ENCODE peak calls at places on chromosomes 3 and 15, in eight cellular contexts. One of them, this sample, is unnamed.
A peak's percentile ranks its signal among the peaks of the same experiment; 100 is the strongest.

GRCh38 chr3:133573629-133574194 is at the start of gene CDV3:
- DNase-seq in PC-3: no peak
- DNase-seq in GM23248: no peak
- DNase-seq in HCT116: no peak
- DNase-seq in Karpas-422: no peak
- DNase-seq in SK-N-SH: peak; percentile 82
- DNase-seq in OCI-LY7: peak; percentile 88
- DNase-seq in MM.1S: no peak
- DNase-seq in this sample: no peak

GRCh38 chr3:64375737-64376136 is 150.5 kb upstream of the PRICKLE2 start:
- DNase-seq in PC-3: no peak
- DNase-seq in GM23248: no peak
- DNase-seq in HCT116: no peak
- DNase-seq in Karpas-422: no peak
- DNase-seq in SK-N-SH: no peak
- DNase-seq in OCI-LY7: no peak
- DNase-seq in MM.1S: no peak
- DNase-seq in this sample: no peak

GRCh38 chr15:81852826-81853225 is 193.0 kb downstream of the MEX3B start:
- DNase-seq in PC-3: no peak
- DNase-seq in GM23248: peak; percentile 4
- DNase-seq in HCT116: no peak
- DNase-seq in Karpas-422: no peak
- DNase-seq in SK-N-SH: no peak
- DNase-seq in OCI-LY7: no peak
- DNase-seq in MM.1S: no peak
- DNase-seq in this sample: no peak

GRCh38 chr15:67089218-67090193 is 24.1 kb downstream of the SMAD3 start:
- DNase-seq in PC-3: peak; percentile 71
- DNase-seq in GM23248: peak; percentile 76
- DNase-seq in HCT116: no peak
- DNase-seq in Karpas-422: no peak
- DNase-seq in SK-N-SH: no peak
- DNase-seq in OCI-LY7: no peak
- DNase-seq in MM.1S: no peak
- DNase-seq in this sample: peak; percentile 67

GRCh38 chr15:28873585-28874139 is 12.1 kb upstream of the APBA2 start:
- DNase-seq in PC-3: no peak
- DNase-seq in GM23248: no peak
- DNase-seq in HCT116: no peak
- DNase-seq in Karpas-422: no peak
- DNase-seq in SK-N-SH: peak; percentile 51
- DNase-seq in OCI-LY7: no peak
- DNase-seq in MM.1S: no peak
- DNase-seq in this sample: no peak

GRCh38 chr3:96700322-96701315 is 113.8 kb upstream of the EPHA6 start:
- DNase-seq in PC-3: peak; percentile 31
- DNase-seq in GM23248: no peak
- DNase-seq in HCT116: no peak
- DNase-seq in Karpas-422: no peak
- DNase-seq in SK-N-SH: no peak
- DNase-seq in OCI-LY7: no peak
- DNase-seq in MM.1S: peak; percentile 53
- DNase-seq in this sample: no peak

GRCh38 chr3:156382458-156383346 is 172.2 kb downstream of the SSR3 start:
- DNase-seq in PC-3: peak; percentile 76
- DNase-seq in GM23248: peak; percentile 51
- DNase-seq in HCT116: peak; percentile 23
- DNase-seq in Karpas-422: peak; percentile 78
- DNase-seq in SK-N-SH: no peak
- DNase-seq in OCI-LY7: peak; percentile 26
- DNase-seq in MM.1S: peak; percentile 73
- DNase-seq in this sample: no peak

GRCh38 chr15:33584797-33585196 is 274.0 kb downstream of the RYR3 start:
- DNase-seq in PC-3: peak; percentile 69
- DNase-seq in GM23248: peak; percentile 83
- DNase-seq in HCT116: no peak
- DNase-seq in Karpas-422: no peak
- DNase-seq in SK-N-SH: no peak
- DNase-seq in OCI-LY7: no peak
- DNase-seq in MM.1S: no peak
- DNase-seq in this sample: peak; percentile 50

GRCh38 chr15:88342666-88343065 is 86.1 kb upstream of the NTRK3 start:
- DNase-seq in PC-3: no peak
- DNase-seq in GM23248: peak; percentile 78
- DNase-seq in HCT116: no peak
- DNase-seq in Karpas-422: no peak
- DNase-seq in SK-N-SH: no peak
- DNase-seq in OCI-LY7: no peak
- DNase-seq in MM.1S: no peak
- DNase-seq in this sample: no peak

GRCh38 chr3:115401891-115402501 is 221.3 kb upstream of the GAP43 start:
- DNase-seq in PC-3: peak; percentile 27
- DNase-seq in GM23248: peak; percentile 80
- DNase-seq in HCT116: no peak
- DNase-seq in Karpas-422: no peak
- DNase-seq in SK-N-SH: no peak
- DNase-seq in OCI-LY7: no peak
- DNase-seq in MM.1S: no peak
- DNase-seq in this sample: no peak

GRCh38 chr3:119990888-119991287 is 103.4 kb downstream of the GSK3B start:
- DNase-seq in PC-3: peak; percentile 37
- DNase-seq in GM23248: peak; percentile 54
- DNase-seq in HCT116: no peak
- DNase-seq in Karpas-422: no peak
- DNase-seq in SK-N-SH: no peak
- DNase-seq in OCI-LY7: no peak
- DNase-seq in MM.1S: no peak
- DNase-seq in this sample: no peak

GRCh38 chr3:140816804-140817203 is 124.8 kb upstream of the SLC25A36 start:
- DNase-seq in PC-3: no peak
- DNase-seq in GM23248: no peak
- DNase-seq in HCT116: no peak
- DNase-seq in Karpas-422: no peak
- DNase-seq in SK-N-SH: no peak
- DNase-seq in OCI-LY7: no peak
- DNase-seq in MM.1S: no peak
- DNase-seq in this sample: no peak

GRCh38 chr15:71329041-71329440 is 213.8 kb downstream of the THSD4 start:
- DNase-seq in PC-3: no peak
- DNase-seq in GM23248: no peak
- DNase-seq in HCT116: no peak
- DNase-seq in Karpas-422: no peak
- DNase-seq in SK-N-SH: no peak
- DNase-seq in OCI-LY7: no peak
- DNase-seq in MM.1S: no peak
- DNase-seq in this sample: no peak

GRCh38 chr15:19973718-19974117 is 567.9 kb downstream of the GOLGA6L6 start:
- DNase-seq in PC-3: no peak
- DNase-seq in GM23248: no peak
- DNase-seq in HCT116: no peak
- DNase-seq in Karpas-422: no peak
- DNase-seq in SK-N-SH: peak; percentile 21
- DNase-seq in OCI-LY7: no peak
- DNase-seq in MM.1S: peak; percentile 21
- DNase-seq in this sample: peak; percentile 38

GRCh38 chr15:81304226-81304625 is 19.7 kb downstream of the STARD5 start:
- DNase-seq in PC-3: no peak
- DNase-seq in GM23248: peak; percentile 27
- DNase-seq in HCT116: no peak
- DNase-seq in Karpas-422: no peak
- DNase-seq in SK-N-SH: no peak
- DNase-seq in OCI-LY7: no peak
- DNase-seq in MM.1S: no peak
- DNase-seq in this sample: no peak

GRCh38 chr3:11784962-11785361 is 61.7 kb downstream of the TAMM41 start:
- DNase-seq in PC-3: no peak
- DNase-seq in GM23248: no peak
- DNase-seq in HCT116: no peak
- DNase-seq in Karpas-422: peak; percentile 58
- DNase-seq in SK-N-SH: peak; percentile 39
- DNase-seq in OCI-LY7: peak; percentile 14
- DNase-seq in MM.1S: no peak
- DNase-seq in this sample: no peak

GRCh38 chr3:98972155-98972554 is 70.7 kb upstream of the DCBLD2 start:
- DNase-seq in PC-3: peak; percentile 92
- DNase-seq in GM23248: peak; percentile 89
- DNase-seq in HCT116: peak; percentile 78
- DNase-seq in Karpas-422: no peak
- DNase-seq in SK-N-SH: no peak
- DNase-seq in OCI-LY7: no peak
- DNase-seq in MM.1S: no peak
- DNase-seq in this sample: no peak

DNA sequence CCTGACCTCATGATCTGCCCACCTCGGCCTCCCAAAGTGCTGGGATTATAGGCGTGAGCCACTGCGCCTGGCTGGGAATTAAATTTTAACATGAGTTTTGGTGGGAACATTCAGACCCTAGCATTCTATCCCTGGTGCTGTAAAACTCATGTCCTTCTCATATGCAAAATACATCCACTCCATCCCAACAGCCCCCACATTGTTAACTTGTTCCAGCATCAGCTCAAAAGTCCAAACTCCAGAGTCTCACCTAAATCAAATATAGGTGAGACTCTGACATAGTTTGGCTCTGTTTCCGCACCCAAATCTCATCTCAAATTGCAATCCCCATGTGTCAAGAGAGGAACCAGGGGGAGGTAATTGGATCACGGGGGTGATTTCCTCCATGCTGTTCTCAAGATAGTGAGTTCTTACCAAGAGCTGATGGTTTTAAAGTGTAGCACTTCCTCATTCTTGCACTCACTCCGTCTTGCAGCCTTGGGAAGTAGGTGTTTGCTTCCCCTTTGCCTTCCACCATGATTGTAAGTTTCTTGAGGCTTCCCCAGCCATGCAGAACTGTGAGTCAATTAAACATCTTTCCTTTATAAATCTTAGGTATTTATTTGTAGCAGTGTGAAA is 96.2 kb upstream of the PLCL2 start:
- DNase-seq in PC-3: no peak
- DNase-seq in GM23248: no peak
- DNase-seq in HCT116: no peak
- DNase-seq in Karpas-422: no peak
- DNase-seq in SK-N-SH: no peak
- DNase-seq in OCI-LY7: no peak
- DNase-seq in MM.1S: no peak
- DNase-seq in this sample: no peak
- H3K9me2 ChIP-seq in PC-3: no peaks in the 10 kb centered on the region
- H3K9me2 ChIP-seq in GM23248: no peaks in the 10 kb centered on the region
- H3K9me2 ChIP-seq in HCT116: no peaks in the 10 kb centered on the region
- H3K9me2 ChIP-seq in Karpas-422: no peaks in the 10 kb centered on the region
- H3K9me2 ChIP-seq in SK-N-SH: no peaks in the 10 kb centered on the region
- H3K9me2 ChIP-seq in OCI-LY7: no peaks in the 10 kb centered on the region
- H3K9me2 ChIP-seq in MM.1S: no peaks in the 10 kb centered on the region
- H3K9me2 ChIP-seq in this sample: no peaks in the 10 kb centered on the region

GRCh38 chr3:151943539-151943938 is 70.1 kb downstream of the SUCNR1 start:
- DNase-seq in PC-3: no peak
- DNase-seq in GM23248: no peak
- DNase-seq in HCT116: no peak
- DNase-seq in Karpas-422: peak; percentile 27
- DNase-seq in SK-N-SH: no peak
- DNase-seq in OCI-LY7: no peak
- DNase-seq in MM.1S: no peak
- DNase-seq in this sample: no peak

GRCh38 chr3:151949706-151950105 is 76.3 kb downstream of the SUCNR1 start:
- DNase-seq in PC-3: peak; percentile 46
- DNase-seq in GM23248: no peak
- DNase-seq in HCT116: no peak
- DNase-seq in Karpas-422: no peak
- DNase-seq in SK-N-SH: no peak
- DNase-seq in OCI-LY7: no peak
- DNase-seq in MM.1S: no peak
- DNase-seq in this sample: no peak

GRCh38 chr3:151944356-151944755 is 70.9 kb downstream of the SUCNR1 start:
- DNase-seq in PC-3: no peak
- DNase-seq in GM23248: no peak
- DNase-seq in HCT116: no peak
- DNase-seq in Karpas-422: no peak
- DNase-seq in SK-N-SH: no peak
- DNase-seq in OCI-LY7: no peak
- DNase-seq in MM.1S: no peak
- DNase-seq in this sample: no peak

DNA sequence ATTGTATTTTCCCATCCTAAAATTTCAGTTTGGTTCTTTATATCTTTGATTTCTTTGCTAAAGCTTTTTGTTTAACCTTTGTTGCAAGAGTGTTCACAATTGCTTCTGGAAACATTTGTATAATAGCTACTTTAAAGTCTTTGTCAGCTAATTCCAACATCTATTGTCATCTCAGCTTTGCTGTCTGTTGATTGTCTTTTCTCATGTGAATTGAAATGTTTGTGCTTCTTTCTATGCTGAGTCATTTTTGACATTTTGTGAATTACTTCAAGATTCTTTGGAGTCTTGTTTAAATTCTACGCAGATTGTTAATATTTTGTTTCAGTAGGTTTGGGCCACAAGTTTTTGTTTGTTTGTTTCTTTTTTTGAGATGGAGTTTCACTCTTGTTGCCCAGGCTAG is 73.2 kb downstream of the SUCNR1 start:
- DNase-seq in PC-3: no peak
- DNase-seq in GM23248: peak; percentile 66
- DNase-seq in HCT116: no peak
- DNase-seq in Karpas-422: no peak
- DNase-seq in SK-N-SH: no peak
- DNase-seq in OCI-LY7: no peak
- DNase-seq in MM.1S: no peak
- DNase-seq in this sample: no peak
- H3K9me2 ChIP-seq in PC-3: no peaks in the 10 kb centered on the region
- H3K9me2 ChIP-seq in GM23248: no peaks in the 10 kb centered on the region
- H3K9me2 ChIP-seq in HCT116: no peaks in the 10 kb centered on the region
- H3K9me2 ChIP-seq in Karpas-422: no peaks in the 10 kb centered on the region
- H3K9me2 ChIP-seq in SK-N-SH: no peaks in the 10 kb centered on the region
- H3K9me2 ChIP-seq in OCI-LY7: no peaks in the 10 kb centered on the region
- H3K9me2 ChIP-seq in MM.1S: no peaks in the 10 kb centered on the region
- H3K9me2 ChIP-seq in this sample: no peaks in the 10 kb centered on the region

GRCh38 chr3:28467414-28467813 is 118.8 kb upstream of the AZI2 start:
- DNase-seq in PC-3: peak; percentile 22
- DNase-seq in GM23248: peak; percentile 12
- DNase-seq in HCT116: no peak
- DNase-seq in Karpas-422: no peak
- DNase-seq in SK-N-SH: no peak
- DNase-seq in OCI-LY7: no peak
- DNase-seq in MM.1S: no peak
- DNase-seq in this sample: no peak
- H3K9me2 ChIP-seq in PC-3: no peaks in the 10 kb centered on the region
- H3K9me2 ChIP-seq in GM23248: no peaks in the 10 kb centered on the region
- H3K9me2 ChIP-seq in HCT116: no peaks in the 10 kb centered on the region
- H3K9me2 ChIP-seq in Karpas-422: no peaks in the 10 kb centered on the region
- H3K9me2 ChIP-seq in SK-N-SH: no peaks in the 10 kb centered on the region
- H3K9me2 ChIP-seq in OCI-LY7: no peaks in the 10 kb centered on the region
- H3K9me2 ChIP-seq in MM.1S: no peaks in the 10 kb centered on the region
- H3K9me2 ChIP-seq in this sample: peaks cover 4% of the 10 kb centered on the region

DNA sequence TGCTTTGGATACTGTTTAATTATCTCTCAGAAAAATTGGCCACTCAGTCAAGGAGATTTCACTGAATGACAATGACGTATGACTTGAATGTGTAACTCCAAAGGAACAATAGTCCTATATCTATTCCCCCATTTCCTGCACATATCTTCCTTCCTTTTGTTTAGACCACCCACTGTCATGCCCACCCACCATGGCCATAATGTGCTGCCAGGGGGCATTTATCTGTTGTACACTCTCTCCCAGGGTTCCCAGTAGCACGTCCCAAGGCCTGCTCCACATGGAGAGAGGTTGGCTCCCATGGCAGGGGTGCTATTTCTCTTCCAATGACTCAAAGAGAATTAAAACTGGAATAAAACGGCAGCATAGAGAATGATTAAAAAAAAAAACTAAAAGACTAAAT is 36.8 kb upstream of the CTNNB1 start:
- DNase-seq in PC-3: no peak
- DNase-seq in GM23248: no peak
- DNase-seq in HCT116: no peak
- DNase-seq in Karpas-422: no peak
- DNase-seq in SK-N-SH: no peak
- DNase-seq in OCI-LY7: no peak
- DNase-seq in MM.1S: no peak
- DNase-seq in this sample: no peak
- H3K9me2 ChIP-seq in PC-3: no peaks in the 10 kb centered on the region
- H3K9me2 ChIP-seq in GM23248: no peaks in the 10 kb centered on the region
- H3K9me2 ChIP-seq in HCT116: no peaks in the 10 kb centered on the region
- H3K9me2 ChIP-seq in Karpas-422: no peaks in the 10 kb centered on the region
- H3K9me2 ChIP-seq in SK-N-SH: no peaks in the 10 kb centered on the region
- H3K9me2 ChIP-seq in OCI-LY7: no peaks in the 10 kb centered on the region
- H3K9me2 ChIP-seq in MM.1S: no peaks in the 10 kb centered on the region
- H3K9me2 ChIP-seq in this sample: no peaks in the 10 kb centered on the region